ENCODE peak calls at places on chromosomes 6 and 20, in seven cellular contexts. X, F, C, Z, A, P and H are unnamed samples.

GRCh38 chr6:40695114-40695513 is 108.0 kb upstream of the LRFN2 start:
- DNase-seq in C (no peak), Z (no peak), A (no peak), P (no peak), F (peak), X (no peak), H (no peak)

GRCh38 chr6:25415274-25415673 is 136.1 kb downstream of the CARMIL1 start:
- DNase-seq in P (no peak), C (no peak), F (no peak), A (no peak), Z (no peak), X (no peak), H (no peak)

GRCh38 chr20:4820833-4821518 is 99.3 kb downstream of the PRND start:
- DNase-seq in C (no peak), F (no peak), P (no peak), Z (no peak), A (no peak), X (peak), H (no peak)

GRCh38 chr6:4346659-4347333 is 211.4 kb upstream of the ECI2 start:
- DNase-seq in C (no peak), P (no peak), X (no peak), A (no peak), F (no peak), Z (no peak), H (no peak)

GRCh38 chr6:35044771-35045275 is 96.3 kb downstream of the TCP11 start:
- DNase-seq in Z (peak), F (no peak), C (no peak), A (no peak), P (peak), X (no peak), H (no peak)

GRCh38 chr6:57310817-57311157 is 6.6 kb upstream of the PRIM2 start:
- DNase-seq in P (no peak), A (no peak), Z (no peak), X (no peak), C (no peak), F (no peak), H (no peak)

GRCh38 chr6:1424306-1424927 is 35.0 kb downstream of the FOXF2 start:
- DNase-seq in X (no peak), P (peak), F (peak), A (peak), Z (no peak), C (no peak), H (peak)

GRCh38 chr6:107398005-107398404 is 61.4 kb downstream of the PDSS2 start:
- DNase-seq in F (no peak), A (no peak), X (no peak), C (no peak), P (no peak), Z (no peak), H (no peak)

GRCh38 chr6:121748376-121748775 is 312.9 kb downstream of the GJA1 start:
- DNase-seq in P (no peak), C (no peak), F (no peak), Z (no peak), X (no peak), A (no peak), H (no peak)

GRCh38 chr20:7151666-7152065 is 384.2 kb downstream of the BMP2 start:
- DNase-seq in F (no peak), P (no peak), X (no peak), C (no peak), A (no peak), Z (no peak), H (no peak)

GRCh38 chr6:141421378-141421777 is 711.3 kb upstream of the GJE1 start:
- DNase-seq in X (no peak), A (peak), F (no peak), P (no peak), C (no peak), Z (no peak), H (no peak)

GRCh38 chr6:168163096-168163731 is 84.2 kb upstream of the FRMD1 start:
- DNase-seq in F (no peak), A (no peak), P (peak), X (no peak), Z (no peak), C (no peak), H (no peak)

GRCh38 chr6:91486200-91486599 is 899.3 kb upstream of the MAP3K7 start:
- DNase-seq in A (no peak), C (no peak), P (no peak), F (no peak), X (no peak), Z (no peak), H (no peak)

GRCh38 chr20:1118336-1119127 is at the start of gene PSMF1:
- DNase-seq in C (peak), P (peak), A (peak), F (peak), X (peak), Z (peak), H (peak)
- TF ChIP-seq CTCF in C (no peak), P (no peak), A (no peak), F (no peak), X (no peak), Z (peak), H (no peak)

GRCh38 chr6:29647927-29648642 is 8.8 kb upstream of the MOG start:
- DNase-seq in C (no peak), A (no peak), P (no peak), Z (no peak), X (no peak), F (peak), H (no peak)
- TF ChIP-seq CTCF in C (no peak), A (peak), P (peak), Z (peak), X (peak), F (peak), H (peak)

GRCh38 chr20:19885576-19885956 is 127.5 kb downstream of the RIN2 start:
- DNase-seq in F (no peak), P (no peak), Z (no peak), C (no peak), X (no peak), A (no peak), H (no peak)

GRCh38 chr20:19887566-19888268 is 129.4 kb upstream of the NAA20 start:
- DNase-seq in F (no peak), Z (no peak), P (no peak), A (no peak), C (no peak), X (no peak), H (no peak)

GRCh38 chr20:19888269-19888669 is 128.9 kb upstream of the NAA20 start:
- DNase-seq in Z (peak), F (no peak), P (peak), A (no peak), C (no peak), X (no peak), H (no peak)

GRCh38 chr20:19885981-19886665 is 128.1 kb downstream of the RIN2 start:
- DNase-seq in A (no peak), P (peak), Z (peak), F (no peak), X (no peak), C (no peak), H (no peak)

GRCh38 chr20:19886666-19887288 is 128.7 kb downstream of the RIN2 start:
- DNase-seq in F (no peak), X (no peak), P (peak), C (no peak), Z (no peak), A (no peak), H (no peak)
- TF ChIP-seq CTCF in F (no peak), X (no peak), P (no peak), C (no peak), Z (no peak), A (peak), H (no peak)

GRCh38 chr6:152316024-152316423 is 321.1 kb downstream of the SYNE1 start:
- DNase-seq in A (no peak), C (no peak), Z (peak), X (no peak), F (no peak), P (no peak), H (no peak)

GRCh38 chr6:152310371-152310954 is 326.7 kb downstream of the SYNE1 start:
- DNase-seq in A (no peak), Z (no peak), F (no peak), X (no peak), P (no peak), C (no peak), H (no peak)

GRCh38 chr6:152314483-152314832 is 322.7 kb downstream of the SYNE1 start:
- DNase-seq in P (no peak), A (no peak), X (no peak), F (no peak), C (no peak), Z (no peak), H (no peak)

GRCh38 chr6:152312434-152312833 is 324.7 kb downstream of the SYNE1 start:
- DNase-seq in F (no peak), A (no peak), C (no peak), Z (no peak), P (no peak), X (no peak), H (no peak)

GRCh38 chr6:152313542-152314482 is 323.4 kb downstream of the SYNE1 start:
- DNase-seq in A (no peak), C (no peak), F (no peak), P (no peak), X (no peak), Z (no peak), H (no peak)
- TF ChIP-seq CTCF in A (no peak), C (no peak), F (no peak), P (no peak), X (no peak), Z (no peak), H (no peak)

GRCh38 chr20:51335329-51335841 is 207.1 kb downstream of the NFATC2 start:
- DNase-seq in Z (no peak), X (no peak), F (no peak), C (no peak), A (peak), P (no peak), H (no peak)
- TF ChIP-seq CTCF in Z (no peak), X (no peak), F (no peak), C (no peak), A (no peak), P (no peak), H (no peak)

DNA sequence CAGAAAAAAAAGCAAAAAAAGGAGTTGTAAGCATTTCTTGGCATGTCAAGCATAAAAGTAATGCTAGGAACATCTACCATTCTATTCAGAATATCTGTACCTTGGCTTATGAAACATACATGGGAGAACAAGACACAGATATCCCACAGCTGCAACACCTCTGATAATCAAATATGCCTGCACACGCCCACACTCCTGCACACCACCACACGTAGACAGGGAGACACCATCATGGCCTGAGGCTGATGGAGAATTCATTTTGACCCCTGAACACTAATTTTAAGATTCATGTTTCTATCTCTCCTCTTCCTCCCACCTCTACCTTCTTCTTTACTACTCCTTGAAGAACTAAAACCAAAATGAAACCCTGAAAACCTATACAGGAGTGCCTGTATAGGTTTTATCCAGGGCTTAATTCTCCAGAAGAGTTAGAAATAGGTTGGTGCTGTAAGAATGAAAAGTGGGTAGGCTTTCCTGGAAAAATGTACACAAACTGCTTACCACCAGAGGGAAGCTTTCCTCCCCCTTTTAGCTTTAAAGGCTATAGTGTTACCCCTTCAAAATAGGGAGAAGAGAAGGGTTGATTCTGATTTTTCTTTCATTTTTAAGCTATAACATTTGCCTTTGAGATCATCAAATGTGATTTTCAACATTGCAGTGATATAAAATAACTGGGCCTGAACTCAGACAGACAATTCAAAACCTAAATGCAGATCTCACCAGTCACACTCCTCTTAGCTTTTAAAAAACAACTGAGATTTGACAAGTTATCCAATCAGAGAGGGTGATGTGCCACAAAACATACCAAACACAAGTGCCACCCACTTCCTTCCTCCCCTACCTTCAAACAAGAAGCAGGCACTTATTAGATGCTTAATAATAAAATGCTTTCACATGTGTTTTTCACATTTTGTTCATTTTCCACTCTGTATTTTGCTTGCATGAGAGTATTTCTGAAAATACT is 57.9 kb downstream of the ELOVL5 start:
- DNase-seq in X (no peak), F (no peak), Z (no peak), C (no peak), P (no peak), A (no peak), H (no peak)
- TF ChIP-seq CTCF in X (no peak), F (no peak), Z (no peak), C (no peak), P (no peak), A (peak), H (no peak)

GRCh38 chr6:109455502-109456282 is at the start of gene MICAL1:
- DNase-seq in A (no peak), X (peak), F (peak), P (peak), Z (peak), C (peak), H (peak)
- TF ChIP-seq CTCF in A (no peak), X (peak), F (peak), P (no peak), Z (peak), C (no peak), H (peak)

GRCh38 chr6:109484161-109484560 is 1.1 kb upstream of the ZBTB24 start:
- DNase-seq in P (no peak), Z (no peak), F (no peak), A (no peak), X (no peak), C (no peak), H (no peak)
- TF ChIP-seq CTCF in P (no peak), Z (no peak), F (no peak), A (no peak), X (no peak), C (no peak), H (no peak)

DNA sequence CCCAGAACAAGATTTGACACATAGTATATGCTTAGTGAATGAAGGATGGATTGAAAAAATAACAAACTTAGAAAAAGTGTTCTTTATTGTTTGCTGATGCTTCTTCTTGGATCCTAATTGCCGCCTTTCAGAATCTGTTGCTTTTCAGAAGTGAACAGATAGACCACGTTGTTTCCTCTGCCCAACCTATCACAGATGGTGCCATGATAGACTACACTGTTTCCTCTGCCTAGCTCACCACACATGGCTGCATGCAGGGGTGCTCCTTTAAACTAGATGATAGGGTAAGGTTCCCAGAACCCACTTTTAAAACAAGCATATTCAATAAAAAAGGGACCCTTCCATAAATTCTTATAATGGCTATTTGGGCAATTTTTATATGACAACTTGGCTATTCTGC is 4.6 kb upstream of the RGS17 start:
- DNase-seq in C (no peak), F (no peak), P (no peak), A (no peak), Z (no peak), X (no peak), H (no peak)
- TF ChIP-seq CTCF in C (no peak), F (no peak), P (no peak), A (no peak), Z (no peak), X (no peak), H (no peak)

GRCh38 chr20:44245977-44246376 is 1.1 kb upstream of the GDAP1L1 start:
- DNase-seq in C (no peak), A (no peak), P (no peak), F (no peak), X (no peak), Z (no peak), H (no peak)

GRCh38 chr20:44248420-44248759 is 1.3 kb downstream of the GDAP1L1 start:
- DNase-seq in F (no peak), P (no peak), X (no peak), A (no peak), Z (no peak), C (no peak), H (no peak)

GRCh38 chr20:44247131-44247571 is at the start of gene GDAP1L1:
- DNase-seq in Z (no peak), F (no peak), A (no peak), P (no peak), X (no peak), C (no peak), H (peak)

GRCh38 chr20:44251284-44251683 is 4.2 kb downstream of the GDAP1L1 start:
- DNase-seq in F (no peak), X (no peak), A (no peak), P (no peak), C (no peak), Z (no peak), H (no peak)

DNA sequence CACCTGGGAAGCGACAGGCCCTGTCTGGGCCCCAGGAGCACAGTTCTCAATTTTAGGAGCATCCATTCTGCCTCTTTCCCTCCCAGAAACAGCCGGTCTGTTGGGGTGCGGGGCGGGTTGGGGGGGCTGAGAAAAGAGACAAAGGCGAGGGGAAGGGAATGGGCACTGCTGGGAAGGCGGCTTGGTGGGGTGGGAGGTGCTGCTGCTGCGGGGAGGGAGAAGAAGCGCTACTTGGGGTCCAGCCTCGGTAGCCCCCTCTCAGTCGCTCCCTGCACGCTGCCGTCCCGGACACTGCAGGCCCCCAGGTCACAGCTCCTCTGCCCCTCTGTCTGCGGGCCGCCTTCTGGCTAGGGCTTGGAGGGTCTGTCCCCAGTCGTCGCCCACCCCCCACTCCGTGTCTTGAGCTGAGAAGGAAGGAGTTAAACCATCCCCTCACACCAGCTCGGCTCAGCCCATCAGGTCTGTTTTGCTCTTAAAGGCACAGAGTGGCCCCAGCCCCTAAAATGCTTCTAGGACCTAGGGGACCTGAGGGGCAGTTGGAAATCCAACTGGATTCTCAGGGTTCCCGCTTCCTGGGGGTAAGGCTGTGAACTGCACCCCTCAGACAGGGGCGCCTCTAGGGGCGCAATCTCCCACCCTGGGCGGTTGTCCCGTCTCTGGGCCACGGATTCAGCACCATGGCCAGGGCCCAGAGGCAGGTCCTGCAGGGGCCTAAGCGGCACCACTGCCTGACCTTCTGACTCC is 740 bp downstream of the GDAP1L1 start:
- DNase-seq in A (no peak), Z (no peak), X (no peak), C (no peak), F (peak), P (no peak), H (no peak)
- TF ChIP-seq CTCF in A (no peak), Z (no peak), X (no peak), C (no peak), F (peak), P (no peak), H (no peak)